ENCODE peak calls at places on chromosome X, in six cellular contexts. P is RPMI7951; Y is CD8-positive, alpha-beta T cell; X is activated T-helper 1 cell treated with anti-CD3 and anti-CD28 coated beads, Interleukin-2, amount 50 U/mL, for 16 hours; M is activated CD4-positive, CD25-positive, alpha-beta regulatory T cell treated with anti-CD3 and anti-CD28 coated beads, Interleukin-2, amount 50 U/mL, for 16 hours; C is ELF-1. S is an unnamed sample.

GRCh38 chrX:9231491-9231890 is 197.6 kb upstream of the FAM9B start:
- DNase-seq in M (no peak), X (no peak), Y (no peak), C (no peak), P (peak), S (no peak)

GRCh38 chrX:2267890-2268289 is 232.9 kb downstream of the DHRSX start:
- DNase-seq in P (no peak), X (no peak), Y (no peak), M (no peak), C (no peak), S (no peak)

GRCh38 chrX:10039821-10040793 is 72.9 kb downstream of the CLDN34 start:
- DNase-seq in C (no peak), M (no peak), X (no peak), P (peak), Y (no peak), S (no peak)

GRCh38 chrX:111098874-111099273 is 2.9 kb downstream of the PAK3 start:
- DNase-seq in C (peak), X (peak), M (peak), Y (peak), P (no peak), S (peak)

GRCh38 chrX:105822138-105823091 is at the start of gene NRK:
- DNase-seq in Y (no peak), C (peak), P (no peak), X (no peak), M (no peak), S (no peak)

GRCh38 chrX:32041181-32041580 is 969.3 kb upstream of the FTHL17 start:
- DNase-seq in P (no peak), C (no peak), Y (no peak), X (no peak), M (no peak), S (no peak)

GRCh38 chrX:76148011-76148665 is 24.7 kb upstream of the PBDC1 start:
- DNase-seq in P (peak), Y (no peak), M (no peak), X (no peak), C (peak), S (no peak)

GRCh38 chrX:40299502-40300118 is 201.9 kb upstream of the BCOR start:
- DNase-seq in Y (no peak), M (no peak), P (no peak), C (peak), X (no peak), S (no peak)

GRCh38 chrX:31006027-31006426 is 65.8 kb downstream of the FTHL17 start:
- DNase-seq in Y (no peak), X (no peak), M (no peak), C (no peak), P (no peak), S (no peak)

GRCh38 chrX:107686792-107687191 is 58.5 kb downstream of the PRPS1 start:
- DNase-seq in X (no peak), C (no peak), M (no peak), P (peak), Y (no peak), S (no peak)

GRCh38 chrX:1564750-1565683 is 26.4 kb upstream of the AKAP17A start:
- DNase-seq in M (no peak), Y (no peak), X (no peak), P (no peak), C (no peak), S (no peak)

GRCh38 chrX:38220936-38221386 is 290 bp upstream of the SRPX start:
- DNase-seq in P (no peak), C (no peak), X (no peak), Y (no peak), M (no peak), S (no peak)

GRCh38 chrX:38694394-38694793 is 106.9 kb upstream of the MID1IP1 start:
- DNase-seq in X (no peak), P (peak), C (no peak), Y (no peak), M (no peak), S (no peak)

S was measured in NK-92 treated with Interleukin-12 subunit alpha and Interleukin-12 subunit beta, amount 100 ng/mL, for 24 hours.